ENCODE peak calls at places on chromosome 20, in seven cellular contexts. Z is tibial artery, L is AG09309, D is pancreas, X is astrocyte of the cerebellum, M is Caco-2, B is upper lobe of right lung. U is an unnamed sample.

GRCh38 chr20:21681932-21682318 is 23.5 kb upstream of the PAX1 start:
- DNase-seq in Z (no peak), L (no peak), D (no peak), X (no peak), M (no peak), B (no peak), U (no peak)

GRCh38 chr20:24673678-24674570 is 204.5 kb downstream of the SYNDIG1 start:
- DNase-seq in Z (peak), L (peak), D (no peak), X (no peak), M (peak), B (peak), U (no peak)

GRCh38 chr20:57991211-57991841 is 237.1 kb downstream of the ANKRD60 start:
- DNase-seq in Z (no peak), L (peak), D (peak), X (peak), M (no peak), B (no peak), U (peak)

GRCh38 chr20:19889011-19889953 is 127.9 kb upstream of the NAA20 start:
- DNase-seq in Z (peak), L (peak), D (peak), X (peak), M (no peak), B (no peak), U (no peak)

GRCh38 chr20:49278817-49279676 is 1.2 kb upstream of the ZNFX1 start:
- DNase-seq in Z (no peak), L (no peak), D (no peak), X (no peak), M (no peak), B (no peak), U (no peak)

GRCh38 chr20:63944078-63944941 is 11.9 kb downstream of the UCKL1 start:
- DNase-seq in Z (no peak), L (no peak), D (peak), X (no peak), M (no peak), B (no peak), U (no peak)

GRCh38 chr20:25269057-25269832 is 21.4 kb downstream of the PYGB start:
- DNase-seq in Z (peak), L (no peak), D (no peak), X (no peak), M (peak), B (peak), U (no peak)

GRCh38 chr20:53611449-53611894 is 17.8 kb upstream of the ZNF217 start:
- DNase-seq in Z (no peak), L (peak), D (no peak), X (peak), M (peak), B (no peak), U (peak)

GRCh38 chr20:62707981-62708521 is 585 bp upstream of the NTSR1 start:
- DNase-seq in Z (no peak), L (no peak), D (no peak), X (no peak), M (no peak), B (no peak), U (no peak)

GRCh38 chr20:63968928-63969760 is 586 bp downstream of the ZNF512B start:
- DNase-seq in Z (peak), L (no peak), D (peak), X (no peak), M (peak), B (peak), U (no peak)

GRCh38 chr20:35252037-35252461 is 25.6 kb downstream of the MMP24 start:
- DNase-seq in Z (no peak), L (no peak), D (no peak), X (no peak), M (no peak), B (no peak), U (no peak)

GRCh38 chr20:52420805-52421204 is 229.2 kb upstream of the ZFP64 start:
- DNase-seq in Z (no peak), L (no peak), D (no peak), X (no peak), M (no peak), B (no peak), U (no peak)

GRCh38 chr20:59268827-59269226 is 31.6 kb upstream of the EDN3 start:
- DNase-seq in Z (no peak), L (no peak), D (no peak), X (no peak), M (no peak), B (no peak), U (no peak)

GRCh38 chr20:62709537-62709905 is 885 bp downstream of the NTSR1 start:
- DNase-seq in Z (no peak), L (no peak), D (no peak), X (no peak), M (no peak), B (no peak), U (no peak)

GRCh38 chr20:57998981-57999464 is 229.4 kb downstream of the ANKRD60 start:
- DNase-seq in Z (no peak), L (no peak), D (peak), X (no peak), M (no peak), B (no peak), U (no peak)

GRCh38 chr20:19783966-19784401 is 25.9 kb downstream of the RIN2 start:
- DNase-seq in Z (no peak), L (no peak), D (no peak), X (no peak), M (no peak), B (peak), U (no peak)

GRCh38 chr20:21739682-21740081 is 34.2 kb downstream of the PAX1 start:
- DNase-seq in Z (no peak), L (no peak), D (no peak), X (no peak), M (peak), B (no peak), U (no peak)

GRCh38 chr20:40945754-40946451 is 82.7 kb upstream of the TOP1 start:
- DNase-seq in Z (peak), L (no peak), D (no peak), X (peak), M (peak), B (no peak), U (peak)

GRCh38 chr20:2462484-2462883 is 8.1 kb downstream of the SNRPB start:
- DNase-seq in Z (no peak), L (no peak), D (no peak), X (no peak), M (no peak), B (no peak), U (no peak)
- TF ChIP-seq CTCF in Z (no peak), L (no peak), D (no peak), X (no peak), M (no peak), B (no peak), U (no peak)

GRCh38 chr20:9349256-9349655 is 165.1 kb upstream of the LAMP5 start:
- DNase-seq in Z (no peak), L (no peak), D (no peak), X (no peak), M (no peak), B (no peak), U (no peak)

GRCh38 chr20:9352740-9353139 is 161.7 kb upstream of the LAMP5 start:
- DNase-seq in Z (no peak), L (no peak), D (no peak), X (no peak), M (no peak), B (no peak), U (no peak)

GRCh38 chr20:9354579-9354978 is 159.8 kb upstream of the LAMP5 start:
- DNase-seq in Z (no peak), L (no peak), D (no peak), X (no peak), M (no peak), B (no peak), U (no peak)

GRCh38 chr20:9353916-9354276 is 160.5 kb upstream of the LAMP5 start:
- DNase-seq in Z (no peak), L (peak), D (no peak), X (no peak), M (no peak), B (no peak), U (peak)

DNA sequence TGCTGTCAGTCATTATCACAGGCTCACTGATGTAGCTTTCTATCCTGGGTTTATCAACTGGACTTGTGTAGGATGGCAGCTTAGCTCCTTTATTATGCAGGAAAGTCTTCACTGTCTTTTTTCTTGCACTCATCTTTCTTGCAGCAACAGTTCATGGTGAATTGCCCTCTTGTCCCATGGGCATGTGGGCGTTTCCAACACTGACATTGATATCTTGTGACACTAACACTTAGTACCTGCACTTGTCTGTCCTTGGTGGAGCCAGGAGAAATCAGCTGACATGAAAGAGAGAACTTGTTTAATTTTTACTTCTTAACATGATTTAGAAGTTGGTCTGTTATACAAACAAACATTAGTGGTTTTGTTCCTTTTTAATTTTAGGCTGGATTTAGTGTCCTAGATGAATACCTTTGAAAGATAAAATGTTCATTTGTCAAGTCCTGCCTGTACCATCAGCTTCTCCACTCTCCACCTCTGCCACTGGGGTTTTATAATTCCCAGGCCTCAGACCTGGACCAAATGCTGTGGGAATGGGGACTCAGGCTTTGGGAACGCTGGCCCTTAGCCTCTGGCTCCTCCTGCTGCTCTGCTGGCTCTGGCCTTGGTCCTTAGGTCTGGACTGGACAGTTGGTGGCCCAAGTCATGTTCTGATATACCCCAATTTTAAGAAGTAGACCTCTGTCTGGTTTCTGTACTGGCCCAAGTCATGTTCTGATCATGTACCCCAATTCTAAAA is 161.0 kb upstream of the LAMP5 start:
- DNase-seq in Z (no peak), L (no peak), D (no peak), X (no peak), M (no peak), B (no peak), U (no peak)
- TF ChIP-seq CTCF in Z (no peak), L (peak), D (no peak), X (no peak), M (no peak), B (no peak), U (peak)

DNA sequence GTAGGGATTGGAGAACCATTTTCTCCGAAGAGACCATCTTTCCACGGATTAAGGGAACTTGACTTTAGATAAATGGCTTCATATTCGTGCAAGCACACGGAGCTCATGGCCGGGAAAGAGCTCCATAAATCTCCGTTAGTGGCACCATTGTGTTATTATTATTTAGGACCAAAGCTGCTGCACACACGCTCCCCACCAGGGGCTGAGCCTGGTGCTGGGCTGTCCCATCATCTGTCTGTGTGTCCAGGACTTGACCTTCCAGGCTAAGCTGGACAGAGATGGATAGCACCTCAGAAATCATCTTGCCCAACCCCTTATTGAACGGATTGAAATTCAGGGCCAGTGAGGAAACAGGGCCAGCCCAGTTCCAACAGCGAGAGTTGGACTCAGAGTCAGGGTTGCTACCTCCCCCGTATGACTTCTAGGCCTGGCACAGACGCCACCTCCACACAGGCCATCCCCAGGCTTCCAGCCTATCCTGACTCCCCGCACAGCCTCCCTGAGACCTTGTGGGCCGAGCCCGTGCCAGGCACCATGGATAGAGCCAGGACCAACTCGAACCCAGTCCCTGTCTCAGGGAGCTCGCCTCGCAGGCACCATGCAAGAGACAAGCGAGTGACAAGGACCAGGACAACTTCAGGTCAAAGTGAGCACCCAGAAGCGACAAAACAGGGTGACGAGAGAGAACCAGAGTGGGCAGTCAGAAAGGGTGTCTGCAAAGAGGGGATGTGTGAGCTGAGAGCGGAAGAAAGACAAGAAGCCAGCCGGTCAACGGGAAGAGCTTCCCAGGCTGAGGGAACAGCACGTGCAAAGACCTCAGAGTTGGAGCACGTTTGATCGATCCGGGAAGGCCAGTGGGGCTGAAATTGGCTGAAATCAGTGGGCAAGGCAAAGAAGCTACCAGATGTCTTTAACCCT is 45.4 kb downstream of the KIAA1755 start:
- DNase-seq in Z (no peak), L (no peak), D (no peak), X (no peak), M (no peak), B (no peak), U (no peak)
- TF ChIP-seq CTCF in Z (no peak), L (no peak), D (no peak), X (peak), M (peak), B (no peak), U (no peak)

GRCh38 chr20:12057778-12058177 is 140.1 kb downstream of the BTBD3 start:
- DNase-seq in Z (no peak), L (no peak), D (no peak), X (no peak), M (no peak), B (no peak), U (no peak)
- TF ChIP-seq CTCF in Z (no peak), L (no peak), D (no peak), X (no peak), M (no peak), B (no peak), U (no peak)

DNA sequence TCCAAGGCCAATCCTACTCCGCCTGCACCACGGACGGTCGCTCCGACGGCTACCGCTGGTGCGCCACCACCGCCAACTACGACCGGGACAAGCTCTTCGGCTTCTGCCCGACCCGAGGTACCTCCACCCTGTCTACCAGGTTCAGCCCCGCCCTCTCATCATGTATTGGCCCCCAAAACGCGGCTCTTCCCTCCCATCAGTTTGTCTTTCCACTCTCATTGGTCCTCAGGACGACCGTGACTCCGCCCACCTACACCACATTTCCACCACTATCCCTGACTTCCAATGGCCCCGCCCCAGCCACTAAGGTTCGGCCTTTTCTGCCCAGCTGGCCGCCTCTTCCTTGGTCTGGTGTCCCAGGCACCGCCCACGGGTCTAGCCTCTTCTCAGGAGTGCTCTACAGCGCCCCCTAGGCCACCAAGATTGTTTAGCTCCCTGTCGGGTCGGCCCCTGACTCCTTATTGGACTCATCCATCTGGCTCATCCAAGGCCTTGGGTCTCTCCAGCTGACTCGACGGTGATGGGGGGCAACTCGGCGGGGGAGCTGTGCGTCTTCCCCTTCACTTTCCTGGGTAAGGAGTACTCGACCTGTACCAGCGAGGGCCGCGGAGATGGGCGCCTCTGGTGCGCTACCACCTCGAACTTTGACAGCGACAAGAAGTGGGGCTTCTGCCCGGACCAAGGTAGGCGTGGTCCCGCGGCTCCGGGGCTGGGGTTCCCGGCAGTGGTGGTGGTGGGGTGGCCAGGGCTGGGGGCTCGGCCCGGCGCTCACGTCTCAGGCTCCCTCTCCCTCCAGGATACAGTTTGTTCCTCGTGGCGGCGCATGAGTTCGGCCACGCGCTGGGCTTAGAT is 3.1 kb downstream of the MMP9 start:
- DNase-seq in Z (no peak), L (no peak), D (peak), X (no peak), M (peak), B (peak), U (no peak)
- TF ChIP-seq CTCF in Z (no peak), L (peak), D (no peak), X (peak), M (no peak), B (peak), U (peak)

DNA sequence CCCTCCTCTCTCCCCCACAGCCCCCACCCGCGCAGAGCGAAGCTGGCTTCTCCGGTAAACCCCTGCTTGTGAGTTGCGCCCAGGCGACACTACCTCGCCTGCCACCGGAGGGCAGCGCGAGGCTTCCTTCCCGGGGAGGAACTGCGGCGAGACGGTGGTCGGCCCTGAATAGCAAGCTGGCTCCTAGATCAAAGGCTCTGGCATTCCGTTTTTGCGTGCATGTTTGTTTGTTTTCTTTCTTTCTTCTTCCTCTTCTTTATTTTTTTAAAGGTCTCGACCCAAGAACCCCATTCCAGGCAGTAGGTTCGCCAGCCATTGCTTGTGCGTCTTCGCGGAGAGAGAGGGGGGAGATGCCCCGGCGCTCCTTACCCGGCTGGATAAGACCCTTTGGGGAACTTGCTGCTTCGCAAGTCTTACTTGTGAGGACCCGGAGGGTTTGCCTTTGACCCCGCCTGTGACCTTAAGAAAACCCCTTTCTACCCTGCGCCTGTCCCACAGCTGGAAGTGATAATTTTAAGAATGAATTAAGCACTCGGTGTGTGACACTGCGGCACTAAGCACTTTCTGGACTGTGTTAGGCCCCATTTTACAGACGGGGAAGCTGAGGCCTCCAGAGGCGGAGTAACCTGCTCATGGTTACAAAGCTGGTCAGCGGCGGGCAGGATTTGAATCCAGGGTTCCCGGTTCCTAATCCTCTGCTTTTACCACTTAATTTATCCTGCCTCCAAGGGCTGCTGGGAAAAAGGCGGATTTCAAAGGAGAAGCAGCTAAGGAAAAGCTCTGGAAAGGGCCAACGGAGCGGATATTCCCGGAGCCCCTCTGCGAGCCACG is 92.6 kb upstream of the SIRPA start:
- DNase-seq in Z (peak), L (no peak), D (peak), X (peak), M (peak), B (peak), U (no peak)
- TF ChIP-seq CTCF in Z (peak), L (peak), D (no peak), X (peak), M (peak), B (peak), U (peak)

GRCh38 chr20:13430346-13431002 is 208.3 kb downstream of the TASP1 start:
- DNase-seq in Z (no peak), L (no peak), D (no peak), X (peak), M (peak), B (no peak), U (no peak)
- TF ChIP-seq CTCF in Z (no peak), L (no peak), D (no peak), X (no peak), M (no peak), B (no peak), U (no peak)

DNA sequence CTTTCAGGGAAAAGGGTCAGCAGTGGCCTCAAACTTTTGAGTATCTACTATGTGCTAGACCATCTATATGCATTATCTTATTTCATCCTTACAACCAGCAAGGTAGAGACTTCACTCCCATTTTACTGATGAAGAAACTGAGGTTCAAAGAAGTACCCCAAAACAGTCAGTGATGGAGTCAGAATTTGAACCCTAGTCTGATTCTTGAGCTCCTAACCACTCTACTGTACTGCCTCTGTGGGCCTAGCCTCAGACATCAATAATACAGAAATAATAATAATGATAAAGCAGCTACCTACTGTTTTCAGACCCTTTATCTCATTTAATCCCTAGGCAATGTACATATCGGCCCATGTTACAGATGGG is 8.4 kb downstream of the ADA start:
- DNase-seq in Z (no peak), L (no peak), D (no peak), X (no peak), M (no peak), B (no peak), U (no peak)
- TF ChIP-seq CTCF in Z (no peak), L (no peak), D (no peak), X (no peak), M (no peak), B (no peak), U (no peak)